ENCODE peak calls at places on chromosome 6, in ten cellular contexts. F, A, R, B, I, P, V, W, K and L are unnamed samples.

GRCh38 chr6:147266821-147267220 is 62.6 kb downstream of the STXBP5 start:
- DNase-seq in B (no peak), K (no peak), A (no peak), I (no peak), W (no peak), F (no peak), V (no peak), P (no peak), R (no peak), L (no peak)

GRCh38 chr6:158599635-158600034 is 39.7 kb downstream of the TMEM181 start:
- DNase-seq in V (no peak), I (no peak), R (no peak), P (no peak), B (no peak), F (no peak), W (no peak), K (no peak), A (no peak), L (no peak)

GRCh38 chr6:83096791-83097190 is 29.3 kb downstream of the DOP1A start:
- DNase-seq in P (no peak), W (no peak), B (peak), R (no peak), K (no peak), F (peak), I (no peak), V (no peak), A (no peak), L (no peak)

GRCh38 chr6:113421997-113422396 is 435.1 kb upstream of the MARCKS start:
- DNase-seq in V (no peak), I (no peak), K (no peak), A (no peak), W (no peak), R (no peak), B (no peak), F (no peak), P (no peak), L (no peak)

GRCh38 chr6:163192591-163192990 is 221.9 kb upstream of the QKI start:
- DNase-seq in W (no peak), A (no peak), I (no peak), P (no peak), F (no peak), R (no peak), K (no peak), B (no peak), V (no peak), L (no peak)

GRCh38 chr6:168219167-168219566 is 100.4 kb downstream of the DACT2 start:
- DNase-seq in F (peak), P (no peak), B (no peak), V (no peak), W (no peak), R (no peak), I (no peak), K (no peak), A (no peak), L (no peak)

GRCh38 chr6:69146385-69146784 is 511.3 kb downstream of the ADGRB3 start:
- DNase-seq in F (no peak), I (no peak), P (no peak), A (no peak), R (no peak), W (no peak), V (no peak), K (no peak), B (no peak), L (no peak)

GRCh38 chr6:90891338-90891715 is 304.5 kb upstream of the MAP3K7 start:
- DNase-seq in P (no peak), I (no peak), F (no peak), A (no peak), V (no peak), B (no peak), K (no peak), R (no peak), W (no peak), L (no peak)

GRCh38 chr6:6825153-6825847 is 236.8 kb downstream of the LY86 start:
- DNase-seq in R (no peak), F (no peak), P (no peak), I (no peak), K (no peak), B (peak), W (no peak), A (peak), V (no peak), L (no peak)

GRCh38 chr6:158506577-158506976 is 53.3 kb upstream of the TMEM181 start:
- DNase-seq in V (no peak), K (no peak), W (peak), R (no peak), B (no peak), I (no peak), P (no peak), F (peak), A (no peak), L (peak)

GRCh38 chr6:33613794-33614166 is 7.3 kb upstream of the ITPR3 start:
- DNase-seq in W (peak), K (no peak), B (peak), F (peak), I (no peak), P (no peak), A (peak), R (no peak), V (peak), L (no peak)

GRCh38 chr6:162973141-162973872 is 245.5 kb downstream of the PACRG start:
- DNase-seq in A (no peak), F (peak), B (no peak), W (no peak), R (no peak), V (no peak), I (no peak), P (no peak), K (no peak), L (no peak)

GRCh38 chr6:55704421-55704820 is 125.4 kb upstream of the HMGCLL1 start:
- DNase-seq in P (no peak), R (no peak), B (peak), K (no peak), F (peak), A (peak), W (no peak), I (no peak), V (no peak), L (no peak)

GRCh38 chr6:143549630-143550268 is 38.2 kb upstream of the FUCA2 start:
- DNase-seq in W (no peak), I (no peak), R (no peak), F (no peak), P (peak), B (peak), V (no peak), K (no peak), A (no peak), L (no peak)

GRCh38 chr6:126531840-126532239 is 191.9 kb downstream of the CENPW start:
- DNase-seq in V (no peak), F (no peak), P (no peak), K (no peak), W (no peak), R (no peak), B (peak), I (no peak), A (no peak), L (no peak)

GRCh38 chr6:8047466-8048292 is 16.5 kb downstream of the BLOC1S5 start:
- DNase-seq in W (no peak), R (no peak), B (no peak), P (no peak), K (no peak), V (no peak), A (peak), F (peak), I (no peak), L (no peak)

GRCh38 chr6:152982768-152983636 is at the start of gene FBXO5:
- DNase-seq in V (peak), B (peak), I (peak), K (peak), A (peak), F (peak), W (peak), R (peak), P (peak), L (peak)

DNA sequence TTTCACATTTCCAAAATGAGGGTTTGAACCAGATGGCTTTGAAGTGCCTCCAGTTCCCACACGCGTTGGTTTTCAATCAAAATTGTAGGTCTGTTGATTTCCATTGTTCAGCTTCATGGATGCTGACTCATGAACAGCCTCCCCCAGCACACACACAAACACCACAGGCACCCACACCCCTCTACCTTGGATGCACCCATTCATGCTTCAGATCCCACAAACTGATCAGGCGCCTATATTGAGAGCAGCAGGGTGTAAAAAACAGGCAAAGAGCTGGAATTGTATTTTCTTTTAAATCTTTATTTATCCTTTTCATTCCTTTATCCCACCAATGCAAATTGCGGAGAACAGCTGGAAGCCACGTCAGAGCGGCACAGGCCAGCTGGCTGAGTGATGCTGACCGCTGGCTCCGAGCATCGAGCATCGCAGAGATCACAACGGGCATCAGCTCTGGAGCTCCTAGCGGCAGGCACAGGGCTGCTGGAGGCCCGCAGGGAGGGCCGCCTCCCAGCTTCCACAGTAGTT is 29.3 kb upstream of the TBC1D7 start:
- DNase-seq in R (no peak), W (no peak), P (no peak), V (no peak), F (peak), A (no peak), K (no peak), I (no peak), B (no peak), L (no peak)
- TF ChIP-seq CTCF in R (no peak), W (no peak), P (no peak), V (no peak), F (peak), A (no peak), K (no peak), I (no peak), B (no peak), L (no peak)

GRCh38 chr6:141199074-141199473 is 933.7 kb upstream of the GJE1 start:
- DNase-seq in P (no peak), V (no peak), K (no peak), W (no peak), I (no peak), R (no peak), A (no peak), F (peak), B (no peak), L (no peak)

GRCh38 chr6:141195251-141195832 is 937.4 kb upstream of the GJE1 start:
- DNase-seq in A (no peak), R (no peak), I (no peak), V (no peak), F (no peak), B (no peak), W (no peak), K (no peak), P (no peak), L (no peak)
- TF ChIP-seq CTCF in A (peak), R (no peak), I (no peak), V (no peak), F (no peak), B (no peak), W (no peak), K (no peak), P (no peak), L (no peak)

GRCh38 chr6:36132221-36132895 is 2.0 kb downstream of the MAPK13 start:
- DNase-seq in I (no peak), K (no peak), W (peak), R (no peak), A (no peak), V (no peak), P (no peak), F (no peak), B (no peak), L (no peak)
- TF ChIP-seq CTCF in I (no peak), K (no peak), W (no peak), R (no peak), A (no peak), V (no peak), P (no peak), F (no peak), B (no peak), L (no peak)

GRCh38 chr6:34788111-34788510 is 3.8 kb upstream of the BLTP3A start:
- DNase-seq in V (peak), W (no peak), I (no peak), P (no peak), B (no peak), A (no peak), K (no peak), R (no peak), F (no peak), L (no peak)

GRCh38 chr6:34793877-34794276 is 2.0 kb downstream of the BLTP3A start:
- DNase-seq in V (no peak), A (no peak), B (no peak), W (no peak), R (no peak), K (no peak), F (no peak), P (no peak), I (no peak), L (no peak)

GRCh38 chr6:34791842-34792604 is at the start of gene BLTP3A:
- DNase-seq in F (peak), W (peak), A (peak), B (peak), I (peak), K (no peak), V (peak), P (peak), R (peak), L (peak)

GRCh38 chr6:34792605-34793500 is 970 bp downstream of the BLTP3A start:
- DNase-seq in A (peak), P (peak), K (no peak), B (peak), V (peak), W (peak), F (peak), I (peak), R (no peak), L (peak)

GRCh38 chr6:34791164-34791841 is 580 bp upstream of the BLTP3A start:
- DNase-seq in A (peak), F (peak), K (no peak), V (peak), R (peak), P (peak), B (no peak), I (peak), W (peak), L (peak)
- TF ChIP-seq CTCF in A (peak), F (peak), K (no peak), V (no peak), R (peak), P (peak), B (peak), I (no peak), W (peak), L (no peak)

DNA sequence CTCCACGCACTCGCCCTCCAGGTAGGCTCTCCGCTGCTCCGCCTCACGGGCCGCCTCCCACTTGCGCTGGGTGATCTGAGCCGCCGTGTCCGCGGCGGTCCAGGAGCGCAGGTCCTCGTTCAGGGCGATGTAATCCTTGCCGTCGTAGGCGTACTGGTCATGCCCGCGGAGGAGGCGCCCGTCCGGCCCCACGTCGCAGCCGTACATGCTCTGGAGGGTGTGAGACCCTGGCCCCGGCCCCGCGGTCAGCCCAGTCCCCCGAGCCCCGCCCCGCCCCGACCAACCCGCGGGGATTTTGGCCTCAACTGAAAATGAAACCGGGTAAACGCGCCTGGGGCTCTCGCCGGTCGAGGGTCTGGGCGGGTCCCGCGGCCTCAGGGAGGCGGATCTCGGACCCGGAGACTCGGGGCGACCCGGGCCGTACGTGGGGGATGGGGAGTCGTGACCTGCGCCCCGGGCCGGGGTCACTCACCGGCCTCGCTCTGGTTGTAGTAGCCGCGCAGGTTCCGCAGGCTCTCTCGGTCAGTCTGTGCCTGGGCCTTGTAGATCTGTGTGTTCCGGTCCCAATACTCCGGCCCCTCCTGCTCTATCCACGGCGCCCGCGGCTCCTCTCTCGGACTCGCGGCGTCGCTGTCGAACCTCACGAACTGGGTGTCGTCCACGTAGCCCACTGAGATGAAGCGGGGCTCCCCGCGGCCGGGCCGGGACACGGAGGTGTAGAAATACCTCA is 598 bp downstream of the HLA-B start:
- DNase-seq in K (no peak), I (peak), P (peak), V (peak), R (no peak), F (no peak), B (peak), W (peak), A (peak), L (peak)
- TF ChIP-seq CTCF in K (no peak), I (no peak), P (no peak), V (no peak), R (no peak), F (no peak), B (peak), W (peak), A (no peak), L (no peak)

GRCh38 chr6:121837545-121838229 is 402.2 kb downstream of the GJA1 start:
- DNase-seq in I (no peak), V (no peak), R (no peak), P (no peak), K (no peak), A (no peak), W (no peak), F (no peak), B (peak), L (no peak)
- TF ChIP-seq CTCF in I (no peak), V (no peak), R (no peak), P (no peak), K (no peak), A (no peak), W (no peak), F (no peak), B (no peak), L (no peak)

DNA sequence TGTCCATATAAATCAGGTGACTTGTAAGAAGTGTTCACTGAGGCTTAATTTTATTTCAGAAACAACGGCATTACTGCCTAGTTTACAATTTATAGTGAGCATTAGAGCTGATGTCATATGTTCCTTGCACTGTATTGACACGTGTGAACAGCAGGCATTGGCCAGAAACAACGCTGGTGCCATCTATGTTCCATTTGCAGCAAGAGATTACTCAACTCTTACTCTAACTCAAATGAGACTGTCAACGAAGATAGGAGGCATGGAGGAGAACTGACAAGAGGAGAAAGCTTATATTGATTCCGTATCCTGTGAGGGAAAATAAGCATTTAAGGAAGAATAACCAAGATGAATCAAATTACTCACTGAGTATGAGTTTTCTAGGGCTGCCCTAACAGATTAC is 48.4 kb downstream of the MTFR2 start:
- DNase-seq in K (no peak), I (no peak), V (no peak), R (no peak), B (no peak), F (peak), A (peak), W (no peak), P (no peak), L (no peak)
- TF ChIP-seq CTCF in K (no peak), I (no peak), V (no peak), R (no peak), B (no peak), F (peak), A (peak), W (peak), P (no peak), L (no peak)

GRCh38 chr6:12148841-12149240 is 136.7 kb downstream of the HIVEP1 start:
- DNase-seq in V (no peak), P (no peak), B (no peak), K (no peak), A (no peak), R (no peak), I (no peak), F (peak), W (no peak), L (no peak)

GRCh38 chr6:12148317-12148801 is 136.2 kb downstream of the HIVEP1 start:
- DNase-seq in R (no peak), I (no peak), A (peak), V (no peak), W (no peak), P (no peak), B (peak), K (no peak), F (peak), L (no peak)

GRCh38 chr6:12149944-12150510 is 137.9 kb downstream of the HIVEP1 start:
- DNase-seq in F (no peak), V (no peak), B (no peak), R (no peak), P (no peak), W (no peak), K (no peak), A (no peak), I (no peak), L (no peak)

GRCh38 chr6:12150812-12151432 is 138.8 kb downstream of the HIVEP1 start:
- DNase-seq in I (peak), B (no peak), F (no peak), A (peak), P (no peak), R (peak), K (no peak), V (no peak), W (peak), L (peak)

DNA sequence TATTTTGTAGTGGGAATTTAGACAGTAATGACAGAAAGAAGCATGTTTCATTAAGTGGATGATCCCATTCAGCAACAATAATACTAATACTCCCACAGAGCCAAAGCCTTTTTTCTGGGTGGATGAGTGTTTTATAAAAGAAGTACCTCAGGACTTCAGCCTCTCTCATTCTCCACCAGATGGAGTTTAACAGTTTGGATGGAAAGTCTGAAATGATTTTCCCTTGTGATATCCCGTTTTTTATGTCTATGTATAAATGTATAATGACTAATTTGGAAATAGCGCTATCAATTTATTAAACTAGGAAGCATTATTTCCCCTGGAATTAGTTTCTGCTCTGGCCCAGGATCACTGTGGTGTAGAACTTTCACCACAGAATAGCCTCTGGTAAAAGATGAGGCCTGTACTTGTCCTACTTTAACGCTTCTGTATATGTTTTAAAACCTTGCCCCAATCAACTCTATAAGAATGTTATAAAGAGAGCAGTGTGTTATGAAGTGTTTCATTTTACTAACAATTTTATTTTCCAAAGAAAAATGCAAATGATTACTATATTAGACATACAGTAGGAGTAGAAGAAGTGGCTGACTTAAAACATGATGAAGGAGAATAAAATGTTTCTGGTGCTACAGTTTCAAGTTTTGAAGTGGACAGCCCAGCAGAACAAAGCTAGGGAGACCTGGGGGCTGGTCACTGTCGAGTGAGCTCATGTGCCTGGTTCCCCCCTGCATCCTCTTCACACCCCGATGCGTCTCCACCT is 135.6 kb downstream of the HIVEP1 start:
- DNase-seq in V (no peak), R (no peak), B (no peak), P (no peak), I (no peak), A (peak), W (no peak), K (no peak), F (peak), L (no peak)
- TF ChIP-seq CTCF in V (no peak), R (no peak), B (peak), P (no peak), I (no peak), A (peak), W (no peak), K (no peak), F (peak), L (no peak)

DNA sequence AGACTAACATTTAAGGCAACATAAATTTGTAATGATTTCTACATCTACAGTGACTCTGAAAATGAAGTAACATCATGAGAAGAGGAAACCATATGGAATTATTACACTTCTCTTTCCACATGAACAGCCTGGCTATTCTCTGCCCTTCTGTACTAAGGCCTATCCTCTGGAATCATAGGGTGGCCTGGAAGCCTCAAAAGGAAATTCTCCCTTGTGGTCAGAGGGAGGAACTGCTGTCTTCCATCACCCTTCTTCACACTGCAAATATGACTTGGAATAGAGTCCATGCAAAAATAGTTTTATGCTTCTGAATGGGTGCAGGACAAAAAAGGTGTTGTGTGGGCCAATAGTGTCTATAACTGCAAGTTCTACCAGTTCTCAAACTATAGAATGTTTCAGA is 44.6 kb upstream of the SH3BGRL2 start:
- DNase-seq in B (peak), A (peak), R (peak), K (no peak), I (no peak), W (peak), P (no peak), F (peak), V (no peak), L (peak)
- TF ChIP-seq CTCF in B (peak), A (peak), R (no peak), K (no peak), I (no peak), W (peak), P (no peak), F (peak), V (no peak), L (peak)